ENCODE peak calls at places on chromosomes 7 and 10, in ten cellular contexts. K is adrenal gland, S is neural progenitor cell, T is OCI-LY7, C is tibial artery, Q is psoas muscle, F is GM06990, O is tibial nerve, H is cardiac muscle cell, P is left ventricle myocardium inferior. M is an unnamed sample.

GRCh38 chr7:28292826-28293528 is 112.4 kb upstream of the JAZF1 start:
- DNase-seq in K (no peak), S (no peak), T (no peak), C (no peak), Q (no peak), F (peak; percentile 32), O (no peak), H (no peak), P (no peak), M (peak; percentile 55)

GRCh38 chr10:90695915-90696676 is 161.7 kb downstream of the HTR7 start:
- DNase-seq in K (no peak), S (no peak), T (no peak), C (no peak), Q (no peak), F (no peak), O (no peak), H (no peak), P (no peak), M (peak; percentile 51)

GRCh38 chr10:48885376-48885775 is 54.3 kb downstream of the LRRC18 start:
- DNase-seq in K (no peak), S (peak; percentile 43), T (peak; percentile 19), C (no peak), Q (no peak), F (no peak), O (no peak), H (peak; percentile 24), P (no peak), M (peak; percentile 64)

GRCh38 chr10:7218974-7219373 is 191.9 kb downstream of the SFMBT2 start:
- DNase-seq in K (no peak), S (no peak), T (peak; percentile 4), C (no peak), Q (no peak), F (no peak), O (no peak), H (peak; percentile 22), P (no peak), M (peak; percentile 6)

GRCh38 chr10:102620615-102621417 is 23.5 kb upstream of the TRIM8 start:
- DNase-seq in K (no peak), S (no peak), T (no peak), C (no peak), Q (no peak), F (no peak), O (no peak), H (peak; percentile 95), P (peak; percentile 57), M (no peak)

GRCh38 chr7:90536449-90536848 is 59.7 kb upstream of the CDK14 start:
- DNase-seq in K (no peak), S (no peak), T (no peak), C (no peak), Q (no peak), F (no peak), O (no peak), H (no peak), P (no peak), M (no peak)

GRCh38 chr10:3886666-3887251 is 101.8 kb upstream of the KLF6 start:
- DNase-seq in K (peak; percentile 58), S (no peak), T (no peak), C (no peak), Q (peak; percentile 38), F (no peak), O (no peak), H (no peak), P (no peak), M (peak; percentile 51)

GRCh38 chr7:74051629-74052410 is 23.8 kb downstream of the ELN start:
- DNase-seq in K (no peak), S (peak; percentile 66), T (peak; percentile 52), C (peak; percentile 67), Q (no peak), F (no peak), O (no peak), H (peak; percentile 34), P (no peak), M (peak; percentile 67)

GRCh38 chr10:104337527-104337984 is 709 bp downstream of the ITPRIP start:
- DNase-seq in K (no peak), S (peak; percentile 81), T (peak; percentile 77), C (no peak), Q (no peak), F (peak; percentile 72), O (no peak), H (no peak), P (no peak), M (peak; percentile 22)

GRCh38 chr10:73253226-73253557 is 748 bp upstream of the MRPS16 start:
- DNase-seq in K (no peak), S (peak; percentile 13), T (peak; percentile 63), C (no peak), Q (no peak), F (no peak), O (no peak), H (no peak), P (no peak), M (peak; percentile 54)

GRCh38 chr7:28649189-28649588 is 236.9 kb downstream of the CREB5 start:
- DNase-seq in K (no peak), S (no peak), T (no peak), C (no peak), Q (no peak), F (no peak), O (no peak), H (no peak), P (no peak), M (no peak)

GRCh38 chr10:117163061-117163953 is 25.2 kb upstream of the VAX1 start:
- DNase-seq in K (no peak), S (peak; percentile 89), T (no peak), C (no peak), Q (no peak), F (no peak), O (no peak), H (peak; percentile 51), P (no peak), M (no peak)

GRCh38 chr10:49068672-49069217 is 46.6 kb downstream of the VSTM4 start:
- DNase-seq in K (no peak), S (no peak), T (no peak), C (no peak), Q (no peak), F (no peak), O (no peak), H (peak; percentile 48), P (no peak), M (no peak)

GRCh38 chr10:45373003-45373782 is 823 bp upstream of the ALOX5 start:
- DNase-seq in K (no peak), S (peak; percentile 54), T (peak; percentile 75), C (no peak), Q (peak; percentile 17), F (peak; percentile 82), O (no peak), H (peak; percentile 25), P (no peak), M (no peak)

GRCh38 chr7:50379082-50379481 is 71.1 kb downstream of the FIGNL1 start:
- DNase-seq in K (no peak), S (peak; percentile 34), T (no peak), C (no peak), Q (no peak), F (no peak), O (no peak), H (peak; percentile 63), P (no peak), M (peak; percentile 46)

GRCh38 chr7:106870528-106870927 is 5.4 kb downstream of the PIK3CG start:
- DNase-seq in K (no peak), S (no peak), T (no peak), C (no peak), Q (no peak), F (no peak), O (no peak), H (no peak), P (no peak), M (no peak)

GRCh38 chr7:106872763-106873162 is 7.7 kb downstream of the PIK3CG start:
- DNase-seq in K (no peak), S (no peak), T (no peak), C (no peak), Q (no peak), F (no peak), O (no peak), H (no peak), P (no peak), M (no peak)

GRCh38 chr7:106871793-106872571 is 6.9 kb downstream of the PIK3CG start:
- DNase-seq in K (no peak), S (no peak), T (peak; percentile 33), C (no peak), Q (no peak), F (no peak), O (no peak), H (no peak), P (no peak), M (no peak)

GRCh38 chr7:106869954-106870353 is 4.9 kb downstream of the PIK3CG start:
- DNase-seq in K (no peak), S (no peak), T (peak; percentile 21), C (no peak), Q (no peak), F (no peak), O (no peak), H (no peak), P (no peak), M (no peak)

GRCh38 chr7:106870983-106871410 is 5.9 kb downstream of the PIK3CG start:
- DNase-seq in K (no peak), S (no peak), T (peak; percentile 84), C (no peak), Q (no peak), F (peak; percentile 75), O (no peak), H (no peak), P (no peak), M (no peak)
- H3K36me3 ChIP-seq in K (no peaks in the 10 kb centered on the region), S (no peaks in the 10 kb centered on the region), T (peaks cover 75% of the 10 kb centered on the region), C (no peaks in the 10 kb centered on the region), Q (no peaks in the 10 kb centered on the region), F (peaks cover 10% of the 10 kb centered on the region), O (peaks cover 7% of the 10 kb centered on the region), H (no peaks in the 10 kb centered on the region), P (no peaks in the 10 kb centered on the region), M (no peaks in the 10 kb centered on the region)

GRCh38 chr7:149489391-149490024 is 8.1 kb downstream of the ZNF746 start:
- DNase-seq in K (no peak), S (peak; percentile 17), T (no peak), C (no peak), Q (no peak), F (no peak), O (no peak), H (no peak), P (no peak), M (peak; percentile 31)
- TF ChIP-seq CTCF in K (no peak), S (peak; percentile 34), T (peak; percentile 49), C (no peak), Q (peak; percentile 21), F (peak; percentile 28), O (no peak), H (no peak), P (peak; percentile 22), M (peak; percentile 59)

DNA sequence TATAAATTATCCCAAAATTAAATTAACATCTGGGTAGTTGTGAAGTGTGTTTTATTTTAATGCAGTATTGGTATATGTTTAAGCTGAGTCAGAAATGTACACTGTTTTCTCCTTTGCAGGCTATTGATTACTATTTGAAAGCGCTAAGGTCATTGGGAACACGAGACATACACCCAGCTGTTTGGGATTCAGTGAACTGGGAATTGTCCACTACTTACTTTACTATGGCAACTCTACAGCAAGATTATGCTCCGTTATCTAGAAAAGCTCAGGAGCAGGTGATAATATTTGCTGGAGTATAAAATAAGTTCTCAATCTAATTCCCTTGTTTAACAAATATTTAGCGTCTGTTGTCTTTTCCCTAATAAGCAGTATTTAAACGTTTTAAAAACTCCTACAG is 27.9 kb downstream of the EDRF1 start:
- DNase-seq in K (no peak), S (no peak), T (no peak), C (no peak), Q (no peak), F (no peak), O (no peak), H (no peak), P (no peak), M (no peak)
- H3K36me3 ChIP-seq in K (peaks cover 76% of the 10 kb centered on the region), S (peaks cover 10% of the 10 kb centered on the region), T (peaks cover 100% of the 10 kb centered on the region), C (peaks cover 83% of the 10 kb centered on the region), Q (peaks cover 17% of the 10 kb centered on the region), F (peaks cover 36% of the 10 kb centered on the region), O (peaks cover 98% of the 10 kb centered on the region), H (peaks cover 74% of the 10 kb centered on the region), P (peaks cover 100% of the 10 kb centered on the region), M (peaks cover 36% of the 10 kb centered on the region)

GRCh38 chr7:135238112-135238744 is 4.6 kb downstream of the STRA8 start:
- DNase-seq in K (no peak), S (no peak), T (peak; percentile 14), C (no peak), Q (no peak), F (no peak), O (no peak), H (no peak), P (no peak), M (no peak)
- TF ChIP-seq CTCF in K (no peak), S (peak; percentile 46), T (peak; percentile 79), C (no peak), Q (peak; percentile 12), F (peak; percentile 43), O (no peak), H (peak; percentile 37), P (no peak), M (peak; percentile 67)